ENCODE peak calls at places on chromosomes 5 and 9, in six cellular contexts. H is activated CD4-positive, alpha-beta T cell treated with anti-CD3 and anti-CD28 coated beads for 24 hours; N is D341Med; T is NCI-H1092; A is stimulated activated CD4-positive, alpha-beta T cell treated with anti-CD3 and anti-CD28 coated beads, Interleukin-4, amount 100 ng/mL, for 48 hours; L is kidney epithelial cell. Y is an unnamed sample.

GRCh38 chr9:113651896-113652295 is 188.4 kb downstream of the RGS3 start:
- DNase-seq in N (no peak), A (no peak), H (no peak), T (no peak), L (no peak), Y (no peak)

GRCh38 chr5:72138943-72139467 is 31.7 kb downstream of the MAP1B start:
- DNase-seq in L (peak), T (no peak), H (no peak), A (peak), N (no peak), Y (peak)

GRCh38 chr5:163915481-163915961 is 410.1 kb downstream of the MAT2B start:
- DNase-seq in L (no peak), A (no peak), T (no peak), H (no peak), N (no peak), Y (no peak)

GRCh38 chr5:149829954-149830353 is 99.8 kb downstream of the PPARGC1B start:
- DNase-seq in T (peak), L (no peak), H (no peak), N (no peak), A (no peak), Y (no peak)

GRCh38 chr5:39485075-39485474 is 60.3 kb upstream of the DAB2 start:
- DNase-seq in A (no peak), T (no peak), N (no peak), L (no peak), H (no peak), Y (no peak)

GRCh38 chr9:113220467-113221002 is 542 bp downstream of the FKBP15 start:
- DNase-seq in L (no peak), A (no peak), T (no peak), H (no peak), N (no peak), Y (peak)

GRCh38 chr9:123401879-123402513 is 46.0 kb downstream of the CRB2 start:
- DNase-seq in T (no peak), N (peak), L (peak), H (peak), A (peak), Y (peak)

GRCh38 chr5:179238628-179238970 is 106.7 kb downstream of the ADAMTS2 start:
- DNase-seq in N (no peak), L (no peak), H (no peak), A (no peak), T (no peak), Y (no peak)

GRCh38 chr5:54651482-54652076 is 134.0 kb downstream of the SNX18 start:
- DNase-seq in A (no peak), N (no peak), T (peak), L (peak), H (no peak), Y (peak)

GRCh38 chr5:128984480-128984879 is 19.2 kb downstream of the SLC27A6 start:
- DNase-seq in L (no peak), H (no peak), N (no peak), T (no peak), A (no peak), Y (no peak)

GRCh38 chr9:35452481-35452880 is 37.4 kb upstream of the RUSC2 start:
- DNase-seq in H (no peak), A (no peak), T (no peak), N (no peak), L (no peak), Y (no peak)

GRCh38 chr5:36090033-36090432 is 23.4 kb upstream of the UGT3A2 start:
- DNase-seq in A (no peak), L (no peak), N (peak), T (no peak), H (no peak), Y (peak)

GRCh38 chr5:55597014-55597981 is 62.5 kb upstream of the PLPP1 start:
- DNase-seq in N (no peak), L (no peak), H (no peak), A (no peak), T (no peak), Y (peak)

GRCh38 chr5:172499287-172499686 is 45.0 kb upstream of the SH3PXD2B start:
- DNase-seq in L (no peak), T (no peak), H (no peak), N (no peak), A (no peak), Y (no peak)

GRCh38 chr5:161085081-161085480 is 233.1 kb upstream of the ATP10B start:
- DNase-seq in N (no peak), L (no peak), H (no peak), A (no peak), T (no peak), Y (no peak)

GRCh38 chr5:150700298-150700599 is 613 bp downstream of the RBM22 start:
- DNase-seq in L (no peak), H (no peak), N (no peak), A (no peak), T (no peak), Y (peak)